ENCODE peak calls at places on chromosomes 5 and 9, in seven cellular contexts. One of them, this sample, is unnamed. For H3K9me3 and H3K4me1, the result is how much of the 10 kb centered on the place peaks cover.

GRCh38 chr5:168409601-168410458 is 76.4 kb upstream of the RARS1 start:
- DNase-seq in mesenchymal stem cell: peak
- DNase-seq in uterus: no peak
- DNase-seq in left ventricle myocardium inferior: no peak
- DNase-seq in body of pancreas: no peak
- DNase-seq in fibroblast of lung: peak
- DNase-seq in small intestine: no peak
- DNase-seq in this sample: peak

GRCh38 chr9:1267581-1267980 is 217.4 kb downstream of the DMRT2 start:
- DNase-seq in fibroblast of lung: no peak
- DNase-seq in body of pancreas: peak
- DNase-seq in mesenchymal stem cell: no peak
- DNase-seq in small intestine: no peak
- DNase-seq in left ventricle myocardium inferior: no peak
- DNase-seq in uterus: no peak
- DNase-seq in this sample: no peak

GRCh38 chr9:94018628-94019027 is 63.5 kb upstream of the BARX1 start:
- DNase-seq in left ventricle myocardium inferior: no peak
- DNase-seq in mesenchymal stem cell: peak
- DNase-seq in small intestine: no peak
- DNase-seq in uterus: no peak
- DNase-seq in fibroblast of lung: peak
- DNase-seq in body of pancreas: no peak
- DNase-seq in this sample: no peak

GRCh38 chr5:174736351-174736721 is 12.0 kb downstream of the MSX2 start:
- DNase-seq in small intestine: no peak
- DNase-seq in body of pancreas: no peak
- DNase-seq in left ventricle myocardium inferior: no peak
- DNase-seq in uterus: no peak
- DNase-seq in fibroblast of lung: peak
- DNase-seq in mesenchymal stem cell: peak
- DNase-seq in this sample: no peak

GRCh38 chr5:137142371-137143243 is 356.5 kb downstream of the SPOCK1 start:
- DNase-seq in mesenchymal stem cell: peak
- DNase-seq in small intestine: no peak
- DNase-seq in fibroblast of lung: peak
- DNase-seq in uterus: peak
- DNase-seq in body of pancreas: peak
- DNase-seq in left ventricle myocardium inferior: peak
- DNase-seq in this sample: no peak

GRCh38 chr5:120479066-120479465 is 15.0 kb downstream of the PRR16 start:
- DNase-seq in mesenchymal stem cell: peak
- DNase-seq in small intestine: no peak
- DNase-seq in fibroblast of lung: peak
- DNase-seq in body of pancreas: no peak
- DNase-seq in left ventricle myocardium inferior: no peak
- DNase-seq in uterus: no peak
- DNase-seq in this sample: no peak

GRCh38 chr9:26725573-26725972 is 167.0 kb downstream of the CAAP1 start:
- DNase-seq in small intestine: no peak
- DNase-seq in left ventricle myocardium inferior: no peak
- DNase-seq in fibroblast of lung: no peak
- DNase-seq in body of pancreas: no peak
- DNase-seq in mesenchymal stem cell: no peak
- DNase-seq in uterus: peak
- DNase-seq in this sample: no peak

GRCh38 chr9:101479337-101480045 is 43.9 kb upstream of the ALDOB start:
- DNase-seq in uterus: no peak
- DNase-seq in mesenchymal stem cell: no peak
- DNase-seq in fibroblast of lung: peak
- DNase-seq in small intestine: peak
- DNase-seq in left ventricle myocardium inferior: no peak
- DNase-seq in body of pancreas: peak
- DNase-seq in this sample: no peak

GRCh38 chr5:82257729-82258128 is 20.4 kb downstream of the RPS23 start:
- DNase-seq in uterus: no peak
- DNase-seq in small intestine: no peak
- DNase-seq in mesenchymal stem cell: no peak
- DNase-seq in left ventricle myocardium inferior: no peak
- DNase-seq in body of pancreas: no peak
- DNase-seq in fibroblast of lung: no peak
- DNase-seq in this sample: no peak

GRCh38 chr5:103582364-103582763 is 19.8 kb upstream of the NUDT12 start:
- DNase-seq in fibroblast of lung: peak
- DNase-seq in left ventricle myocardium inferior: no peak
- DNase-seq in mesenchymal stem cell: peak
- DNase-seq in body of pancreas: peak
- DNase-seq in uterus: no peak
- DNase-seq in small intestine: peak
- DNase-seq in this sample: no peak

GRCh38 chr5:82901281-82901888 is 175.8 kb downstream of the TMEM167A start:
- DNase-seq in left ventricle myocardium inferior: no peak
- DNase-seq in small intestine: no peak
- DNase-seq in mesenchymal stem cell: no peak
- DNase-seq in uterus: no peak
- DNase-seq in body of pancreas: no peak
- DNase-seq in fibroblast of lung: no peak
- DNase-seq in this sample: no peak

GRCh38 chr9:123322771-123323481 is 33.1 kb upstream of the CRB2 start:
- DNase-seq in fibroblast of lung: no peak
- DNase-seq in body of pancreas: no peak
- DNase-seq in uterus: no peak
- DNase-seq in left ventricle myocardium inferior: no peak
- DNase-seq in mesenchymal stem cell: no peak
- DNase-seq in small intestine: peak
- DNase-seq in this sample: peak

GRCh38 chr5:163248333-163248732 is 189.1 kb upstream of the CCNG1 start:
- DNase-seq in uterus: no peak
- DNase-seq in small intestine: no peak
- DNase-seq in mesenchymal stem cell: no peak
- DNase-seq in left ventricle myocardium inferior: no peak
- DNase-seq in body of pancreas: peak
- DNase-seq in fibroblast of lung: peak
- DNase-seq in this sample: no peak

GRCh38 chr9:74117731-74118130 is 379.4 kb upstream of the RORB start:
- DNase-seq in body of pancreas: no peak
- DNase-seq in fibroblast of lung: peak
- DNase-seq in uterus: no peak
- DNase-seq in mesenchymal stem cell: no peak
- DNase-seq in small intestine: no peak
- DNase-seq in left ventricle myocardium inferior: no peak
- DNase-seq in this sample: no peak

GRCh38 chr5:124746252-124746915 is at the start of gene ZNF608:
- DNase-seq in left ventricle myocardium inferior: no peak
- DNase-seq in small intestine: peak
- DNase-seq in fibroblast of lung: peak
- DNase-seq in uterus: peak
- DNase-seq in mesenchymal stem cell: peak
- DNase-seq in body of pancreas: peak
- DNase-seq in this sample: no peak

GRCh38 chr5:76482961-76483360 is 79.9 kb downstream of the IQGAP2 start:
- DNase-seq in uterus: no peak
- DNase-seq in left ventricle myocardium inferior: no peak
- DNase-seq in body of pancreas: no peak
- DNase-seq in mesenchymal stem cell: no peak
- DNase-seq in fibroblast of lung: no peak
- DNase-seq in small intestine: peak
- DNase-seq in this sample: no peak

DNA sequence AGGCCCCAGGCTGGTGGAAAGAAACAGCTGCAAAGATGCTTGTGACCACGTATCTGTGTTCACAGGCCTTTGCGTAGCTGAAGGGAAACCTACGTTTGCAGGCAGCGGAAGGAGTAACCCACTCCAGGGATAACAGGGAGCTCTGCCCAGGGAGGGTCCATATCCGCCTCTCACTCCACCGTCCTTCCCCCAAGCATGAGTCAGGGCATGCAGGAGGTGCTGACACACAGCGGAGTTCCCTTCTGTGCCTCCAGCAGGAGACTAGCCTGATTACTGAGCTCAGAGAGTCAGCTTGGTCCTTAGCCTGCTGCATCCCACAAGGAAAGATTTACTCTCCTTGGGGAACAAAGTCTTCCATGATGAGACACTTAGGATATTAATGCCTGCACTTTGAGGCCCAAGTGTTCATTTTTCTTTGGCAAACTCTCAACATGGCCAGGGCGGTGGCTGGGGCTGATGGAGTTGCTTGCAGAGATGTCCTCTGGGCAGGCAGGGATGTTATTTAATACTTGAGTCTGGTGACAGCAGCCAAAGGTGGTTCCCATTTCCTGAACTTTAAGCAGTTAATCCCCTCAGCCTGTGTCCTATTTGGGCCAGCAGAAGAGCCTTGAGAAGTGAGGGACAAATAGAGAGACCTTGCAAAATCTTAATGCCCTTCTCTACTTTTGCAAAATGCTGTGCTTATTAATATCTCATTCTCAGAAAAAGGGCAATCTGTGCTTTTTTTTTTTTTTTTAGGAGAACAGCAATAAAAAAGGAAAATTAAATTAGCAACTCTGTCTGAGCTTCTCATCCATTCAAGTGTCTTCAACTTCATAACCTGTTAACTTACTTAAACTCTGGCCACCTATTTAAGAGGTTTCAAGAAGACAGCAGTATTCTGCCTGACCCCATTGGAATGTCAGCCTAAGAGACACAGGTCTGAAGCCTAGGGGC is 222.1 kb downstream of the HSPA4 start:
- DNase-seq in fibroblast of lung: peak
- DNase-seq in body of pancreas: no peak
- DNase-seq in small intestine: no peak
- DNase-seq in left ventricle myocardium inferior: no peak
- DNase-seq in mesenchymal stem cell: peak
- DNase-seq in uterus: no peak
- DNase-seq in this sample: no peak
- H3K4me3 ChIP-seq in fibroblast of lung: no peak
- H3K4me3 ChIP-seq in body of pancreas: no peak
- H3K4me3 ChIP-seq in small intestine: no peak
- H3K4me3 ChIP-seq in left ventricle myocardium inferior: no peak
- H3K4me3 ChIP-seq in mesenchymal stem cell: no peak
- H3K4me3 ChIP-seq in uterus: no peak
- H3K4me3 ChIP-seq in this sample: no peak

GRCh38 chr5:158660726-158661125 is 439.0 kb downstream of the EBF1 start:
- DNase-seq in small intestine: no peak
- DNase-seq in uterus: no peak
- DNase-seq in body of pancreas: no peak
- DNase-seq in fibroblast of lung: peak
- DNase-seq in mesenchymal stem cell: no peak
- DNase-seq in left ventricle myocardium inferior: no peak
- DNase-seq in this sample: no peak
- H3K9me3 ChIP-seq in small intestine: under half
- H3K9me3 ChIP-seq in uterus: under half
- H3K9me3 ChIP-seq in body of pancreas: under half
- H3K9me3 ChIP-seq in fibroblast of lung: under half
- H3K9me3 ChIP-seq in mesenchymal stem cell: under half
- H3K9me3 ChIP-seq in left ventricle myocardium inferior: half or more
- H3K9me3 ChIP-seq in this sample: under half

GRCh38 chr5:1270933-1271914 is 23.6 kb downstream of the TERT start:
- DNase-seq in mesenchymal stem cell: no peak
- DNase-seq in small intestine: no peak
- DNase-seq in uterus: no peak
- DNase-seq in left ventricle myocardium inferior: no peak
- DNase-seq in fibroblast of lung: no peak
- DNase-seq in body of pancreas: no peak
- DNase-seq in this sample: no peak
- H3K4me1 ChIP-seq in mesenchymal stem cell: under half
- H3K4me1 ChIP-seq in small intestine: under half
- H3K4me1 ChIP-seq in uterus: under half
- H3K4me1 ChIP-seq in left ventricle myocardium inferior: under half
- H3K4me1 ChIP-seq in fibroblast of lung: under half
- H3K4me1 ChIP-seq in body of pancreas: under half
- H3K4me1 ChIP-seq in this sample: under half

GRCh38 chr5:132821350-132821749 is 8.2 kb downstream of the SOWAHA start:
- DNase-seq in body of pancreas: no peak
- DNase-seq in fibroblast of lung: no peak
- DNase-seq in mesenchymal stem cell: no peak
- DNase-seq in small intestine: no peak
- DNase-seq in uterus: no peak
- DNase-seq in left ventricle myocardium inferior: no peak
- DNase-seq in this sample: no peak

GRCh38 chr5:132824426-132824825 is 6.0 kb downstream of the SHROOM1 start:
- DNase-seq in left ventricle myocardium inferior: no peak
- DNase-seq in fibroblast of lung: no peak
- DNase-seq in mesenchymal stem cell: no peak
- DNase-seq in small intestine: no peak
- DNase-seq in uterus: no peak
- DNase-seq in body of pancreas: no peak
- DNase-seq in this sample: no peak

GRCh38 chr5:132821791-132822190 is 8.7 kb downstream of the SHROOM1 start:
- DNase-seq in mesenchymal stem cell: peak
- DNase-seq in left ventricle myocardium inferior: no peak
- DNase-seq in body of pancreas: no peak
- DNase-seq in small intestine: no peak
- DNase-seq in fibroblast of lung: peak
- DNase-seq in uterus: no peak
- DNase-seq in this sample: no peak

GRCh38 chr5:132823481-132824050 is 6.9 kb downstream of the SHROOM1 start:
- DNase-seq in fibroblast of lung: no peak
- DNase-seq in small intestine: no peak
- DNase-seq in uterus: no peak
- DNase-seq in mesenchymal stem cell: no peak
- DNase-seq in left ventricle myocardium inferior: no peak
- DNase-seq in body of pancreas: no peak
- DNase-seq in this sample: no peak

DNA sequence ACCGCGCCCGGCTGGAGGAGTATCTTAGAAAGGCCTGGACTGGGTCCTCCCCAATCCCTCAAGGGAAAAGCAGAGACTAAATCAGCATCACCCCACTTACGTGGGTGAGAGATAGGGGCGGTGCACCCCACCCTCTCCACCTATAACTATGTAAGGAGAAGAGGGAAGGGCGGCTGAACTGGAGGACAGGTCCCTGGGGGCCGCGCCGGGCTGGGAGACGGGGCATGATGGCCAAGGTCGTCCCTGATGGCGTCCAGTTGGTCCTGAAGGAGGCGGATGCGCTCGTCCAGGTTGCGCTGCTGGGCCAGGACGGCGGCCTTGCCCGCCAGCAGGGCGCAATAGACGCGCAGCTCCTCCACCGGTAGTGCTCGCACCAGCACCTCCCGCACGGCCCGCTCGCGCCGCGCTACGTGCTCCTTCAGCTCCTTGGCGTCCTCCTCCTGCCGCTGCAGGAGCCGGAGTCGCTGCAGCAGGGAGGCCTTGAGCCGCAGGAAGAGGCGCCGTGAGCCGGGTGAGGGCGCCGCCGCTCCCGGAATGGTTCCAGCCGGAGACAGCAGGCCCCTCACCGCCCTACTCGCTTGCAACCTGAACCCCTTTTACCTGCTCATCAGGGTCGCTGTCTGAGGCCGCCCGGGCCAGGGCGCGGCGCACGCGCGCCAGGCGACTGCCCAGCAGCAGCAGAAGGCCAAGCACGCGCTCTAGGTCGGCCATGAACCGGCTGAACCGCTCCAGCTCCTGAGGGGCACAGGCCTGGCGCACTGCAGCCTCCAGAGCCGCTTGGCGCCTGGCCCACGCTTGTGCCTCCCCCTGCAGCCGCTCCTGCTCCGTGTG is 7.6 kb downstream of the SHROOM1 start:
- DNase-seq in fibroblast of lung: peak
- DNase-seq in body of pancreas: peak
- DNase-seq in mesenchymal stem cell: peak
- DNase-seq in small intestine: no peak
- DNase-seq in uterus: peak
- DNase-seq in left ventricle myocardium inferior: no peak
- DNase-seq in this sample: no peak
- H3K4me3 ChIP-seq in fibroblast of lung: no peak
- H3K4me3 ChIP-seq in body of pancreas: no peak
- H3K4me3 ChIP-seq in mesenchymal stem cell: peak
- H3K4me3 ChIP-seq in small intestine: no peak
- H3K4me3 ChIP-seq in uterus: no peak
- H3K4me3 ChIP-seq in left ventricle myocardium inferior: peak
- H3K4me3 ChIP-seq in this sample: no peak

This sample was measured in CD4-positive, alpha-beta memory T cell.